ENCODE peak calls at places on chromosomes 5 and 9, in nine cellular contexts. P is hepatocyte; I is pancreas; B is lower lobe of right lung; H is heart left ventricle; W is SK-N-SH; X is tibial nerve; S is CD8-positive, alpha-beta T cell; G is stomach. V is an unnamed sample.

GRCh38 chr5:36492998-36493655 is 113.3 kb upstream of the SLC1A3 start:
- DNase-seq in P (no peak), I (no peak), B (no peak), H (no peak), W (no peak), X (no peak), S (no peak), G (no peak), V (no peak)

GRCh38 chr5:117761190-117761589 is 1186.6 kb upstream of the SEMA6A start:
- DNase-seq in P (no peak), I (no peak), B (no peak), H (no peak), W (no peak), X (no peak), S (no peak), G (no peak), V (no peak)

GRCh38 chr5:154110781-154111180 is 72.0 kb downstream of the MFAP3 start:
- DNase-seq in P (no peak), I (no peak), B (no peak), H (no peak), W (no peak), X (no peak), S (no peak), G (no peak), V (peak; percentile 15)

GRCh38 chr9:127180457-127181314 is 58.3 kb upstream of the ANGPTL2 start:
- DNase-seq in P (no peak), I (peak; percentile 46), B (peak; percentile 36), H (no peak), W (no peak), X (no peak), S (no peak), G (peak; percentile 16), V (no peak)

GRCh38 chr5:117657591-117657990 is 1083.0 kb upstream of the SEMA6A start:
- DNase-seq in P (no peak), I (no peak), B (no peak), H (no peak), W (peak; percentile 11), X (no peak), S (no peak), G (no peak), V (no peak)

GRCh38 chr9:81737871-81738507 is 48.6 kb upstream of the TLE1 start:
- DNase-seq in P (peak; percentile 62), I (no peak), B (no peak), H (no peak), W (no peak), X (no peak), S (no peak), G (peak; percentile 70), V (peak; percentile 86)

GRCh38 chr9:6183227-6183551 is 32.4 kb upstream of the IL33 start:
- DNase-seq in P (no peak), I (no peak), B (no peak), H (no peak), W (no peak), X (no peak), S (no peak), G (no peak), V (no peak)

GRCh38 chr9:12972608-12973589 is 198.1 kb downstream of the LURAP1L start:
- DNase-seq in P (peak; percentile 30), I (no peak), B (no peak), H (peak; percentile 28), W (no peak), X (no peak), S (no peak), G (peak; percentile 73), V (no peak)

GRCh38 chr5:373710-374602 is 52.4 kb downstream of the AHRR start:
- DNase-seq in P (peak; percentile 95), I (no peak), B (no peak), H (peak; percentile 36), W (peak; percentile 91), X (no peak), S (peak; percentile 45), G (peak; percentile 56), V (no peak)

DNA sequence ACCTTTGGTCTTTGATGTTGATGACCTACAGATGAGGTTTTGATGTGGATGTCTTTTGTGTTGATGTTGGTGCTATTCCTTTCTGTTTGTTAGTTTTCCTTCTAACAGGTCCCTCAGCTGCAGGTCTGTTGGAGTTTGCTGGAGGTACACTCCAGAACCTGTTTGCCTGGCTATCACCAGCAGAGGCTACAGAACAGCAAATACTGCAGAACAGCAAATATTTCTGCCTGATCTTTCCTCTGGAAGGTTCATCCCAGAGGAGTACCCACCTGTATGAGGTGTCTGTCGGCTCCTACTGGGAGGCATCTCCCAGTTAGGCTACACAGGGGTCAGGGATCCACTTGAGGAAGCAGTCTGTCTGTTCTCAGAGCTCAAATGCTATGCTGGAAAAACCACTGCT is 694.5 kb upstream of the CDH6 start:
- DNase-seq in P (no peak), I (no peak), B (no peak), H (no peak), W (no peak), X (no peak), S (no peak), G (no peak), V (no peak)
- TF ChIP-seq CTCF in P (no peak), I (no peak), B (no peak), H (no peak), W (no peak), X (no peak), S (no peak), G (no peak), V (no peak)

DNA sequence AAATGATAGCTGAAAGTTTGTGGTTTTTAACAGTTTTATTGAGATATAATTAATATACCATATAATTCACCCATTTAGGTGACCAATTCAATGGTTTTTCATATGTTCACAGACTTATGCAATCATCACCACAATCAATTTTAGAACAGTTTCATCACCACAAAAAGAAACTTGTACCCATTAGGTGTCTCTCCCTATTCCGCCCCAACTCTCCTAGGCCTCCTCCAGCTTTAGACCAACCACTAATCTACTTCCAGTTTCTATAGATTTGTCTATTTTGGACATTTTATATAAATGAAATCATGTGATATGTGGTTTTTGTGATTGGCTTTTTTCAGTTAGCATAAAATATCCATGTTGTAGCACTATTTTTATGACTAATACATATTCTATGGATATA is 38.6 kb downstream of the YTHDC2 start:
- DNase-seq in P (no peak), I (no peak), B (no peak), H (no peak), W (no peak), X (no peak), S (no peak), G (no peak), V (no peak)
- H3K4me1 ChIP-seq in P (no peaks in the 10 kb centered on the region), I (no peaks in the 10 kb centered on the region), B (no peaks in the 10 kb centered on the region), H (no peaks in the 10 kb centered on the region), W (no peaks in the 10 kb centered on the region), X (no peaks in the 10 kb centered on the region), S (no peaks in the 10 kb centered on the region), G (no peaks in the 10 kb centered on the region), V (no peaks in the 10 kb centered on the region)

DNA sequence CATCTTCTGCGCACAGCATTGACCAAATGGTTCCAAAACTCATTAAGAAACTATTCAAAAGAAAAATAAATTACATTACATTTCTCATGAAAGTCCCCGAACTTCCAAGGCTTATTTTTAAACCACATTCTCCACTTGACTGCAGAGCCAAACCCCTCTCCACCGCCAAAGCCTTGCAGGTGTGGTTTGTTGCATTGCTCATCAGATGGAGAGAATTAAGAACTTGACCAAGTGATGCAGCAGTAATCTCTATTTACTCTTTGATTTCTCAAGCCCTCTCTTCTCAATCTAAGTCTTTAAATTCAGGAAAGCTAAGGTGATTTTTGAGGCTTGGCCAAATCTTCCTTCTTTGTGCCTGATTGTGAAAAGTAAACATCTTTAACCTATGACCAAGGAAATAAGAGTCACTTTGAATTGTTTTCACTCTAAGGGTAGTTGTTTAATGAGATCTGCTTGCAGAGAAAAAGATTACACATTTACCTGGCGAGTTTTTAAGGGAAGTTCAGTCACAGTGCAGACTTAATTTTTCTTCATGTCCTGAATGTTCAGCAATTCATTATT is 290.5 kb upstream of the ITGA1 start:
- DNase-seq in P (no peak), I (no peak), B (no peak), H (no peak), W (no peak), X (no peak), S (no peak), G (no peak), V (no peak)
- TF ChIP-seq CTCF in P (no peak), I (no peak), B (no peak), H (no peak), W (no peak), X (no peak), S (no peak), G (no peak), V (no peak)

DNA sequence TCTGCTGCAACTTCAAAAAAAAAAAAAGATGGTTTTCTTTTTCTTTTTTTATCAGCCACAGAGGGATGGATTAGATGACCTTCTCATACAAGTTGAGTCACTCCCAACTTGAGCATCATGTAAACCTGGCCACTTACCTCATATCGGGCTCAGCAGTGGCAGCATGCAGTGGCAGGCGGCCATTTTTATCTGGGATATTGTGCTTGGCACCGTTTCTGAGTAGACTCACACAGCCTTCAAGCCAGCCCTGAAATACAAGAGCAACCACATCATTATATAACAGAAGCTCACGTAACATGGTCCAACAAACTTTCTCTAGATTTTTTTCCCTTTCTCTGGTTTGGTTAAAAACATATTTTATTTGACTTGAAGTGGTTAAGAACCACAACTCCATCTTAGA is 62.6 kb downstream of the ANKRD55 start:
- DNase-seq in P (no peak), I (no peak), B (no peak), H (peak; percentile 48), W (no peak), X (peak; percentile 21), S (no peak), G (no peak), V (no peak)
- H3K4me1 ChIP-seq in P (peaks cover 5% of the 10 kb centered on the region), I (no peaks in the 10 kb centered on the region), B (peaks cover 32% of the 10 kb centered on the region), H (no peaks in the 10 kb centered on the region), W (peaks cover 11% of the 10 kb centered on the region), X (peaks cover 22% of the 10 kb centered on the region), S (no peaks in the 10 kb centered on the region), G (peaks cover 5% of the 10 kb centered on the region), V (peaks cover 3% of the 10 kb centered on the region)

DNA sequence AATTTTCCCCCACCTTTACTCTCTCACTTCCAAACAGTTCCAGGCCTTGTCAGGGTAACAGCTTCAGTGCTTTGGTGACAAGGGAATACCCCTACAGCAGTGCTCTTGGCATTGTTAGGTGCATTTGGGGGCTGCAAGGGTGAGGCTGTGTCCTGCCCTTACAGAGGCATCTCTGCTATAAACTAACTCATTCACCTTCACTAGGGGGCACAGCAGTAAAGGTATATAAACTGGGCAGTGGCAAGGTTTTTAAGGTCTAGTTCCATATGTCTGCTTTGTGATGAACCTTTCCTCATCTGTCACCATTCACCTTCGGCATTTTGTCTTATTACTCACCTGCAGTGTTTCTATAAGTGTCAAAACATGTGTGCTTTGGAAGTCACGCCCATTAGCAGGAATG is 79.1 kb upstream of the GPR151 start:
- DNase-seq in P (peak; percentile 10), I (no peak), B (no peak), H (no peak), W (no peak), X (no peak), S (no peak), G (no peak), V (no peak)
- TF ChIP-seq CTCF in P (no peak), I (no peak), B (no peak), H (no peak), W (no peak), X (no peak), S (no peak), G (no peak), V (no peak)

V was measured in foreskin keratinocyte.